ENCODE peak calls at places on chromosomes 12 and 14, in eight cellular contexts. One of them, this sample, is unnamed.

GRCh38 chr12:108240928-108241327 is 98.2 kb downstream of the CMKLR1 start:
- DNase-seq in lower leg skin: no peak
- DNase-seq in uterus: no peak
- DNase-seq in brain microvascular endothelial cell: no peak
- DNase-seq in lower lobe of right lung: no peak
- DNase-seq in right lobe of liver: no peak
- DNase-seq in GM12864: no peak
- DNase-seq in cardiac fibroblast: no peak
- DNase-seq in this sample: no peak

GRCh38 chr12:90943248-90943647 is 11.7 kb downstream of the CCER1 start:
- DNase-seq in uterus: no peak
- DNase-seq in brain microvascular endothelial cell: no peak
- DNase-seq in lower lobe of right lung: no peak
- DNase-seq in right lobe of liver: no peak
- DNase-seq in GM12864: no peak
- DNase-seq in lower leg skin: no peak
- DNase-seq in cardiac fibroblast: no peak
- DNase-seq in this sample: peak; percentile 4

GRCh38 chr12:108635997-108636808 is 2.5 kb upstream of the SELPLG start:
- DNase-seq in GM12864: no peak
- DNase-seq in cardiac fibroblast: no peak
- DNase-seq in lower lobe of right lung: no peak
- DNase-seq in brain microvascular endothelial cell: no peak
- DNase-seq in uterus: no peak
- DNase-seq in right lobe of liver: no peak
- DNase-seq in lower leg skin: no peak
- DNase-seq in this sample: no peak

GRCh38 chr12:42482086-42482819 is 107.3 kb downstream of the PRICKLE1 start:
- DNase-seq in cardiac fibroblast: peak; percentile 79
- DNase-seq in GM12864: no peak
- DNase-seq in uterus: peak; percentile 57
- DNase-seq in right lobe of liver: peak; percentile 52
- DNase-seq in lower lobe of right lung: peak; percentile 81
- DNase-seq in brain microvascular endothelial cell: peak; percentile 37
- DNase-seq in lower leg skin: peak; percentile 18
- DNase-seq in this sample: peak; percentile 18

GRCh38 chr14:89474464-89474863 is 57.4 kb upstream of the FOXN3 start:
- DNase-seq in lower leg skin: no peak
- DNase-seq in GM12864: no peak
- DNase-seq in right lobe of liver: no peak
- DNase-seq in cardiac fibroblast: no peak
- DNase-seq in brain microvascular endothelial cell: no peak
- DNase-seq in uterus: no peak
- DNase-seq in lower lobe of right lung: no peak
- DNase-seq in this sample: no peak

GRCh38 chr14:60171690-60172089 is 6.5 kb upstream of the DHRS7 start:
- DNase-seq in lower leg skin: no peak
- DNase-seq in brain microvascular endothelial cell: no peak
- DNase-seq in cardiac fibroblast: no peak
- DNase-seq in GM12864: no peak
- DNase-seq in uterus: no peak
- DNase-seq in right lobe of liver: no peak
- DNase-seq in lower lobe of right lung: no peak
- DNase-seq in this sample: no peak

GRCh38 chr14:88868558-88869159 is 44.2 kb downstream of the TTC8 start:
- DNase-seq in brain microvascular endothelial cell: no peak
- DNase-seq in lower lobe of right lung: no peak
- DNase-seq in GM12864: peak; percentile 10
- DNase-seq in uterus: no peak
- DNase-seq in lower leg skin: no peak
- DNase-seq in right lobe of liver: no peak
- DNase-seq in cardiac fibroblast: peak; percentile 42
- DNase-seq in this sample: peak; percentile 22

GRCh38 chr12:5070090-5070489 is 26.4 kb downstream of the KCNA5 start:
- DNase-seq in uterus: no peak
- DNase-seq in lower lobe of right lung: no peak
- DNase-seq in brain microvascular endothelial cell: no peak
- DNase-seq in lower leg skin: no peak
- DNase-seq in GM12864: no peak
- DNase-seq in right lobe of liver: no peak
- DNase-seq in cardiac fibroblast: no peak
- DNase-seq in this sample: no peak

GRCh38 chr14:87133073-87133815 is 859.7 kb downstream of the GALC start:
- DNase-seq in right lobe of liver: no peak
- DNase-seq in brain microvascular endothelial cell: peak; percentile 1
- DNase-seq in uterus: no peak
- DNase-seq in lower leg skin: no peak
- DNase-seq in cardiac fibroblast: peak; percentile 40
- DNase-seq in GM12864: no peak
- DNase-seq in lower lobe of right lung: no peak
- DNase-seq in this sample: peak; percentile 91

GRCh38 chr12:27554421-27555186 is 30.6 kb downstream of the PPFIBP1 start:
- DNase-seq in GM12864: no peak
- DNase-seq in right lobe of liver: no peak
- DNase-seq in brain microvascular endothelial cell: peak; percentile 55
- DNase-seq in uterus: peak; percentile 66
- DNase-seq in lower leg skin: peak; percentile 68
- DNase-seq in lower lobe of right lung: no peak
- DNase-seq in cardiac fibroblast: peak; percentile 69
- DNase-seq in this sample: peak; percentile 86

GRCh38 chr12:96233941-96234461 is 39.8 kb downstream of the ELK3 start:
- DNase-seq in uterus: peak; percentile 99
- DNase-seq in cardiac fibroblast: peak; percentile 93
- DNase-seq in GM12864: no peak
- DNase-seq in lower lobe of right lung: peak; percentile 72
- DNase-seq in lower leg skin: peak; percentile 93
- DNase-seq in brain microvascular endothelial cell: no peak
- DNase-seq in right lobe of liver: peak; percentile 93
- DNase-seq in this sample: peak; percentile 99

GRCh38 chr12:17680220-17680619 is 409.8 kb downstream of the RERGL start:
- DNase-seq in GM12864: no peak
- DNase-seq in brain microvascular endothelial cell: no peak
- DNase-seq in right lobe of liver: no peak
- DNase-seq in uterus: no peak
- DNase-seq in cardiac fibroblast: no peak
- DNase-seq in lower leg skin: no peak
- DNase-seq in lower lobe of right lung: no peak
- DNase-seq in this sample: no peak

GRCh38 chr14:69772082-69773017 is 5.4 kb downstream of the SRSF5 start:
- DNase-seq in right lobe of liver: peak; percentile 23
- DNase-seq in lower lobe of right lung: no peak
- DNase-seq in lower leg skin: no peak
- DNase-seq in cardiac fibroblast: no peak
- DNase-seq in brain microvascular endothelial cell: no peak
- DNase-seq in GM12864: no peak
- DNase-seq in uterus: no peak
- DNase-seq in this sample: no peak

GRCh38 chr12:62695696-62696095 is 229.1 kb downstream of the MON2 start:
- DNase-seq in cardiac fibroblast: no peak
- DNase-seq in GM12864: no peak
- DNase-seq in uterus: no peak
- DNase-seq in right lobe of liver: no peak
- DNase-seq in brain microvascular endothelial cell: no peak
- DNase-seq in lower leg skin: no peak
- DNase-seq in lower lobe of right lung: no peak
- DNase-seq in this sample: no peak

GRCh38 chr12:62772556-62772955 is 162.4 kb downstream of the PPM1H start:
- DNase-seq in right lobe of liver: no peak
- DNase-seq in lower leg skin: no peak
- DNase-seq in cardiac fibroblast: no peak
- DNase-seq in lower lobe of right lung: no peak
- DNase-seq in uterus: no peak
- DNase-seq in brain microvascular endothelial cell: no peak
- DNase-seq in GM12864: no peak
- DNase-seq in this sample: peak; percentile 45

GRCh38 chr12:49924847-49925246 is 21.1 kb upstream of the FAIM2 start:
- DNase-seq in brain microvascular endothelial cell: no peak
- DNase-seq in GM12864: no peak
- DNase-seq in uterus: no peak
- DNase-seq in right lobe of liver: no peak
- DNase-seq in cardiac fibroblast: no peak
- DNase-seq in lower lobe of right lung: no peak
- DNase-seq in lower leg skin: no peak
- DNase-seq in this sample: no peak

GRCh38 chr12:107929436-107929835 is 154.9 kb downstream of the ASCL4 start:
- DNase-seq in GM12864: no peak
- DNase-seq in right lobe of liver: no peak
- DNase-seq in lower lobe of right lung: no peak
- DNase-seq in uterus: no peak
- DNase-seq in brain microvascular endothelial cell: peak; percentile 12
- DNase-seq in lower leg skin: no peak
- DNase-seq in cardiac fibroblast: peak; percentile 14
- DNase-seq in this sample: peak; percentile 31

GRCh38 chr12:111605931-111606625 is 7.0 kb upstream of the ATXN2 start:
- DNase-seq in lower lobe of right lung: no peak
- DNase-seq in GM12864: no peak
- DNase-seq in brain microvascular endothelial cell: no peak
- DNase-seq in cardiac fibroblast: peak; percentile 4
- DNase-seq in right lobe of liver: no peak
- DNase-seq in lower leg skin: no peak
- DNase-seq in uterus: no peak
- DNase-seq in this sample: no peak

GRCh38 chr14:54348923-54349615 is 47.7 kb upstream of the CDKN3 start:
- DNase-seq in uterus: peak; percentile 30
- DNase-seq in cardiac fibroblast: peak; percentile 47
- DNase-seq in brain microvascular endothelial cell: peak; percentile 73
- DNase-seq in lower leg skin: no peak
- DNase-seq in right lobe of liver: no peak
- DNase-seq in GM12864: no peak
- DNase-seq in lower lobe of right lung: no peak
- DNase-seq in this sample: peak; percentile 77
- H3K4me3 ChIP-seq in uterus: peak overlapping the region; percentile 1
- H3K4me3 ChIP-seq in cardiac fibroblast: peak overlapping the region; percentile 27
- H3K4me3 ChIP-seq in brain microvascular endothelial cell: peak overlapping the region; percentile 23
- H3K4me3 ChIP-seq in lower leg skin: no peak overlapping the region
- H3K4me3 ChIP-seq in right lobe of liver: no peak overlapping the region
- H3K4me3 ChIP-seq in GM12864: no peak overlapping the region
- H3K4me3 ChIP-seq in lower lobe of right lung: peak overlapping the region; percentile 3
- H3K4me3 ChIP-seq in this sample: peak overlapping the region; percentile 45

GRCh38 chr14:101558739-101559240 is 2.5 kb upstream of the DIO3 start:
- DNase-seq in uterus: no peak
- DNase-seq in brain microvascular endothelial cell: no peak
- DNase-seq in GM12864: no peak
- DNase-seq in lower leg skin: no peak
- DNase-seq in right lobe of liver: no peak
- DNase-seq in lower lobe of right lung: peak; percentile 10
- DNase-seq in cardiac fibroblast: no peak
- DNase-seq in this sample: no peak
- H3K4me3 ChIP-seq in uterus: peak overlapping the region; percentile 53
- H3K4me3 ChIP-seq in brain microvascular endothelial cell: no peak overlapping the region
- H3K4me3 ChIP-seq in GM12864: no peak overlapping the region
- H3K4me3 ChIP-seq in lower leg skin: no peak overlapping the region
- H3K4me3 ChIP-seq in right lobe of liver: no peak overlapping the region
- H3K4me3 ChIP-seq in lower lobe of right lung: peak overlapping the region; percentile 58
- H3K4me3 ChIP-seq in cardiac fibroblast: no peak overlapping the region
- H3K4me3 ChIP-seq in this sample: no peak overlapping the region

GRCh38 chr12:68613209-68613904 is 2.7 kb downstream of the RAP1B start:
- DNase-seq in right lobe of liver: no peak
- DNase-seq in cardiac fibroblast: no peak
- DNase-seq in lower lobe of right lung: no peak
- DNase-seq in lower leg skin: no peak
- DNase-seq in uterus: no peak
- DNase-seq in brain microvascular endothelial cell: no peak
- DNase-seq in GM12864: no peak
- DNase-seq in this sample: no peak
- H3K4me3 ChIP-seq in right lobe of liver: peak overlapping the region; percentile 78
- H3K4me3 ChIP-seq in cardiac fibroblast: peak overlapping the region; percentile 89
- H3K4me3 ChIP-seq in lower lobe of right lung: peak overlapping the region; percentile 79
- H3K4me3 ChIP-seq in lower leg skin: no peak overlapping the region
- H3K4me3 ChIP-seq in uterus: no peak overlapping the region
- H3K4me3 ChIP-seq in brain microvascular endothelial cell: peak overlapping the region; percentile 96
- H3K4me3 ChIP-seq in GM12864: peak overlapping the region; percentile 85
- H3K4me3 ChIP-seq in this sample: peak overlapping the region; percentile 93

DNA sequence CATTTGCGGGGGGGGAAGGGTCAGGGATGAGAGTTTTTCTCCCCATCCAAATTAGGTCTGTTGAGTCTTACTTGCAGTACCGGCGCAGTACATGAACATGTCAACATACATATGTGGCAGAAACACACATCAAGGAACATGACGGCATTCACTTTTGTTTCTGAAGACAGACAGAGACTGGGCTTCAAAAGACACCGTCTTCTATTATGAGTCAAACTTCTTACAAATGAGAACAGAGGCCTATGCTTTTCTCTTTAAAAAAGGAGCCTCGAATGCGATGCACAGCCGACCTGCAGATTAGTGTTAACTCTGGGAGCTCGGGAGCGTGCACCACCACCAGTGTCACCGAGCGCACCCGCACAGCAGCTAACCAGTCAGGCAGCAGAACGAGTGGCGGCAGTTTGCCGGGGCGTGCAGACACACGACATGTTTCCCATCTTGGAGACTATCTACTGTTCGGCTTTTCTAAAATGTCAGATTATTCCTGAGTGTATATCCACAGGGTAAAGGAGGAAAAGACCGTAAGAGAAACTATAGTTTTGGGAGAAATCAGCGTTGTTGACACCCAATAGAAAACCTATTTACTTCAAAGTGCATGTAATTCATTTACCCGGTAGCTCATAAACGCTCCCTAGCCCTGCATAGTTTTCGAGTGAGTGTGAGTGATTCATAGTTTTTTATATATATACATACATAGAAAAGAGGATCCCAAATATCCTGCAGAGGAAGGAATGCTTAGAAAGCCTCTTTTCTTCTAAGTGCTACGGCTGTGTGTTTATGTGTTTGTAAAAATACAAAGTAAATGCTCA is 33.0 kb downstream of the UBR7 start:
- DNase-seq in cardiac fibroblast: peak; percentile 77
- DNase-seq in lower leg skin: no peak
- DNase-seq in brain microvascular endothelial cell: peak; percentile 56
- DNase-seq in right lobe of liver: no peak
- DNase-seq in lower lobe of right lung: no peak
- DNase-seq in GM12864: no peak
- DNase-seq in uterus: no peak
- DNase-seq in this sample: peak; percentile 31
- H3K4me3 ChIP-seq in cardiac fibroblast: no peak overlapping the region
- H3K4me3 ChIP-seq in lower leg skin: no peak overlapping the region
- H3K4me3 ChIP-seq in brain microvascular endothelial cell: no peak overlapping the region
- H3K4me3 ChIP-seq in right lobe of liver: no peak overlapping the region
- H3K4me3 ChIP-seq in lower lobe of right lung: no peak overlapping the region
- H3K4me3 ChIP-seq in GM12864: no peak overlapping the region
- H3K4me3 ChIP-seq in uterus: no peak overlapping the region
- H3K4me3 ChIP-seq in this sample: no peak overlapping the region

This sample was measured in AG10803.